ENCODE peak calls at places on chromosomes 1 and 21, in six cellular contexts. One of them, this sample, is unnamed.

GRCh38 chr1:239606850-239607400 is 220.6 kb downstream of the CHRM3 start:
- DNase-seq in Calu3: no peak
- DNase-seq in uterus: no peak
- DNase-seq in nephron progenitor cell: no peak
- DNase-seq in coronary artery: no peak
- DNase-seq in RWPE1: no peak
- DNase-seq in this sample: no peak

GRCh38 chr1:160460683-160461287 is 60.4 kb downstream of the VANGL2 start:
- DNase-seq in Calu3: no peak
- DNase-seq in RWPE1: no peak
- DNase-seq in nephron progenitor cell: no peak
- DNase-seq in coronary artery: no peak
- DNase-seq in uterus: no peak
- DNase-seq in this sample: no peak

GRCh38 chr1:108051625-108052382 is 86.8 kb upstream of the VAV3 start:
- DNase-seq in coronary artery: no peak
- DNase-seq in RWPE1: no peak
- DNase-seq in nephron progenitor cell: no peak
- DNase-seq in uterus: no peak
- DNase-seq in Calu3: peak
- DNase-seq in this sample: no peak

GRCh38 chr1:1306070-1306660 is 1.6 kb downstream of the ACAP3 start:
- DNase-seq in Calu3: no peak
- DNase-seq in coronary artery: no peak
- DNase-seq in nephron progenitor cell: no peak
- DNase-seq in RWPE1: no peak
- DNase-seq in uterus: no peak
- DNase-seq in this sample: no peak

GRCh38 chr1:115426271-115426771 is 88.3 kb upstream of the NGF start:
- DNase-seq in uterus: peak
- DNase-seq in RWPE1: no peak
- DNase-seq in coronary artery: peak
- DNase-seq in nephron progenitor cell: peak
- DNase-seq in Calu3: peak
- DNase-seq in this sample: no peak

GRCh38 chr1:210232524-210233215 is at the start of gene SERTAD4:
- DNase-seq in coronary artery: no peak
- DNase-seq in RWPE1: peak
- DNase-seq in Calu3: peak
- DNase-seq in uterus: peak
- DNase-seq in nephron progenitor cell: peak
- DNase-seq in this sample: peak

GRCh38 chr1:37485902-37486679 is 11.7 kb downstream of the ZC3H12A start:
- DNase-seq in Calu3: peak
- DNase-seq in RWPE1: no peak
- DNase-seq in coronary artery: peak
- DNase-seq in nephron progenitor cell: no peak
- DNase-seq in uterus: no peak
- DNase-seq in this sample: no peak

GRCh38 chr1:10755977-10756521 is 40.4 kb downstream of the CASZ1 start:
- DNase-seq in Calu3: peak
- DNase-seq in coronary artery: no peak
- DNase-seq in nephron progenitor cell: peak
- DNase-seq in RWPE1: peak
- DNase-seq in uterus: peak
- DNase-seq in this sample: no peak

GRCh38 chr1:45266151-45266801 is 59.9 kb upstream of the ZSWIM5 start:
- DNase-seq in coronary artery: no peak
- DNase-seq in nephron progenitor cell: no peak
- DNase-seq in uterus: peak
- DNase-seq in RWPE1: no peak
- DNase-seq in Calu3: peak
- DNase-seq in this sample: no peak

GRCh38 chr21:42389449-42389835 is 6.4 kb downstream of the TMPRSS3 start:
- DNase-seq in Calu3: peak
- DNase-seq in coronary artery: no peak
- DNase-seq in nephron progenitor cell: no peak
- DNase-seq in uterus: no peak
- DNase-seq in RWPE1: no peak
- DNase-seq in this sample: no peak

GRCh38 chr1:198798923-198799386 is 160.1 kb downstream of the PTPRC start:
- DNase-seq in RWPE1: no peak
- DNase-seq in Calu3: no peak
- DNase-seq in uterus: no peak
- DNase-seq in nephron progenitor cell: no peak
- DNase-seq in coronary artery: no peak
- DNase-seq in this sample: peak

GRCh38 chr1:61524206-61524605 is 200.7 kb downstream of the TM2D1 start:
- DNase-seq in coronary artery: no peak
- DNase-seq in uterus: no peak
- DNase-seq in nephron progenitor cell: no peak
- DNase-seq in RWPE1: no peak
- DNase-seq in Calu3: no peak
- DNase-seq in this sample: no peak

GRCh38 chr1:209354840-209355165 is 228.7 kb upstream of the CAMK1G start:
- DNase-seq in RWPE1: no peak
- DNase-seq in Calu3: no peak
- DNase-seq in coronary artery: no peak
- DNase-seq in uterus: no peak
- DNase-seq in nephron progenitor cell: no peak
- DNase-seq in this sample: no peak

GRCh38 chr1:8554956-8555534 is 237.1 kb downstream of the SLC45A1 start:
- DNase-seq in RWPE1: peak
- DNase-seq in Calu3: no peak
- DNase-seq in uterus: peak
- DNase-seq in coronary artery: no peak
- DNase-seq in nephron progenitor cell: no peak
- DNase-seq in this sample: no peak

GRCh38 chr1:32972814-32973428 is 8.3 kb upstream of the RNF19B start:
- DNase-seq in uterus: peak
- DNase-seq in nephron progenitor cell: peak
- DNase-seq in Calu3: peak
- DNase-seq in RWPE1: no peak
- DNase-seq in coronary artery: no peak
- DNase-seq in this sample: peak

GRCh38 chr1:53471000-53471399 is 11.8 kb downstream of the DMRTB1 start:
- DNase-seq in RWPE1: no peak
- DNase-seq in uterus: no peak
- DNase-seq in nephron progenitor cell: no peak
- DNase-seq in Calu3: no peak
- DNase-seq in coronary artery: no peak
- DNase-seq in this sample: no peak

GRCh38 chr1:53468374-53468773 is 9.2 kb downstream of the DMRTB1 start:
- DNase-seq in coronary artery: peak
- DNase-seq in uterus: no peak
- DNase-seq in Calu3: no peak
- DNase-seq in nephron progenitor cell: no peak
- DNase-seq in RWPE1: no peak
- DNase-seq in this sample: no peak

GRCh38 chr1:53469373-53469772 is 10.2 kb downstream of the DMRTB1 start:
- DNase-seq in Calu3: no peak
- DNase-seq in uterus: no peak
- DNase-seq in RWPE1: no peak
- DNase-seq in coronary artery: peak
- DNase-seq in nephron progenitor cell: no peak
- DNase-seq in this sample: no peak

GRCh38 chr1:53470584-53470983 is 11.4 kb downstream of the DMRTB1 start:
- DNase-seq in RWPE1: no peak
- DNase-seq in coronary artery: peak
- DNase-seq in nephron progenitor cell: no peak
- DNase-seq in Calu3: no peak
- DNase-seq in uterus: no peak
- DNase-seq in this sample: no peak

DNA sequence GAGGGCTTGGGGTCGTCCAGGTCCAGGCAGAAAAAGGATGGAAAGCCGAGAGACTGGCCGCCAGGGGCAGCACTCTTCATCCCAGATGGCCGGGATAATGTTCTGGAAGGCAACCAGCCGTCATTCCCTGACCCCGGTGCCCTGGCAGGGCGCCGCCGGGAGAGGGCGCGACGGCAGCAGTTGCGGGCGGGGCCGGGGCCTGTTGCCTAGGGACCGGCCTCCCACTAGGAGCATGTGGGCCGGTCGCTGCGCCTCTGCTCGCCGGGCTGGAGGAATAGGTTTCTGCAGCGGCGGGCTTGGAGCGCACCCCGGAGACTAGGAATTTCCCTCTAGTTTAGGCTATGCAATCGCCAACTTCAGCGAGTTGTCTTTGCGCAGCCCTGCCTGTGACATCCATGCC is 11.0 kb downstream of the DMRTB1 start:
- DNase-seq in RWPE1: peak
- DNase-seq in nephron progenitor cell: peak
- DNase-seq in Calu3: peak
- DNase-seq in coronary artery: peak
- DNase-seq in uterus: peak
- DNase-seq in this sample: no peak
- TF ChIP-seq CTCF in RWPE1: peak
- TF ChIP-seq CTCF in nephron progenitor cell: peak
- TF ChIP-seq CTCF in Calu3: no peak
- TF ChIP-seq CTCF in coronary artery: no peak
- TF ChIP-seq CTCF in uterus: peak
- TF ChIP-seq CTCF in this sample: no peak

DNA sequence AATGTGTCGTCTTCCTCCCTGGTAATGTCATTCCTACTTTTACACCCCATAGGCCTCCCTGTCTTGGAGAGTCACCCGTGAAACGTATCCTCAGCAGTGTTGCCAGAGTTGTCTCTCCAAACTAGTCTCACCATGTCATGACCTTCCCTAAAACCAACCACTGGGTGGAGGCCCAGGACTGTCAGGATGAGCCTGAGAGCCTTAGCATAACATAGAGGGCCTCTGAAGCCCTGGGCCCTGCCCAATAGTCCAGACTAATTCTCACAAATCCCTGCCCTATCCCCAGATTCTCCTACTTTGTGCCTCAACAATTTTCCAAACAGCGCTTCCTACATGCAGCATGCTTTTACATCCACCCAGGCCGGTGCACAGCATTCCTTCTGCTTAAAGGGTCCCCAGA is 29.3 kb upstream of the HSD3B1 start:
- DNase-seq in uterus: no peak
- DNase-seq in Calu3: no peak
- DNase-seq in coronary artery: no peak
- DNase-seq in RWPE1: no peak
- DNase-seq in nephron progenitor cell: no peak
- DNase-seq in this sample: no peak
- TF ChIP-seq CTCF in uterus: no peak
- TF ChIP-seq CTCF in Calu3: no peak
- TF ChIP-seq CTCF in coronary artery: no peak
- TF ChIP-seq CTCF in RWPE1: no peak
- TF ChIP-seq CTCF in nephron progenitor cell: no peak
- TF ChIP-seq CTCF in this sample: no peak

GRCh38 chr1:215992620-215993019 is 425.5 kb downstream of the KCTD3 start:
- DNase-seq in coronary artery: no peak
- DNase-seq in uterus: no peak
- DNase-seq in Calu3: peak
- DNase-seq in RWPE1: peak
- DNase-seq in nephron progenitor cell: peak
- DNase-seq in this sample: peak
- TF ChIP-seq CTCF in coronary artery: no peak
- TF ChIP-seq CTCF in uterus: no peak
- TF ChIP-seq CTCF in Calu3: peak
- TF ChIP-seq CTCF in RWPE1: peak
- TF ChIP-seq CTCF in nephron progenitor cell: peak
- TF ChIP-seq CTCF in this sample: peak

GRCh38 chr1:156893048-156893953 is at the start of gene PEAR1:
- DNase-seq in RWPE1: no peak
- DNase-seq in Calu3: no peak
- DNase-seq in coronary artery: no peak
- DNase-seq in uterus: peak
- DNase-seq in nephron progenitor cell: peak
- DNase-seq in this sample: no peak
- TF ChIP-seq CTCF in RWPE1: no peak
- TF ChIP-seq CTCF in Calu3: no peak
- TF ChIP-seq CTCF in coronary artery: no peak
- TF ChIP-seq CTCF in uterus: no peak
- TF ChIP-seq CTCF in nephron progenitor cell: peak
- TF ChIP-seq CTCF in this sample: no peak

GRCh38 chr1:20240012-20240411 is 50.7 kb upstream of the VWA5B1 start:
- DNase-seq in nephron progenitor cell: no peak
- DNase-seq in uterus: no peak
- DNase-seq in RWPE1: no peak
- DNase-seq in Calu3: no peak
- DNase-seq in coronary artery: no peak
- DNase-seq in this sample: no peak

GRCh38 chr1:20237646-20238045 is 51.3 kb upstream of the PLA2G2C start:
- DNase-seq in RWPE1: no peak
- DNase-seq in Calu3: no peak
- DNase-seq in nephron progenitor cell: no peak
- DNase-seq in uterus: no peak
- DNase-seq in coronary artery: no peak
- DNase-seq in this sample: no peak

DNA sequence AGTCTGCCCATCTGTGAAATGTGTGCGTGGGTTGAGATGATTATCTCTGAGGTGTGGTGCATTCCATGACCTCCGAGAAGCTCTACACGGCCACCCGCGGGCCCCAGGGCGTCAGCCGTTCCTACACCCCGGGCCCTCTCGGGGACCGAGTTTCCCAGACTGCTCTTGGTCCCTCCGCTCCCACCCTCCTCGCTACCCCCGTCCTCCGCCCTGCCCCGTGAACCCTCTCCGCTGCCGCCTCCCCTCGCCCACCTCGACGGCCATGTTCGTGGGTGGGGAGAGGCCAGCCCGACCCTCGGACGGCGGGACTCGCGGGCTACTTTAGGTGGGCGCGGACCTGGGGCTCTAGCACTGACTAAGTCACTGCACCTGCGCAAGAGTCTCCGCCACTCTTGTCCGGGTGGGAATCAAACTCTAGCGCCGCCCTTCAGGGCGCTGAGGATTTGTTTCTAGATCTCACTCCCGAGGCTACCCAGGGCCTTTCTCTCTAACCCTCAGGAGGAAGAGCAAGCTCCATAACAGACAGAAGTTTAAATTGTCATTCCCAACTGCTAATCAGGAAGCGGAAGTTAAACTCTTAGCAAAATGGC is 47.7 kb upstream of the VWA5B1 start:
- DNase-seq in Calu3: no peak
- DNase-seq in uterus: no peak
- DNase-seq in coronary artery: no peak
- DNase-seq in nephron progenitor cell: no peak
- DNase-seq in RWPE1: no peak
- DNase-seq in this sample: no peak
- TF ChIP-seq CTCF in Calu3: no peak
- TF ChIP-seq CTCF in uterus: no peak
- TF ChIP-seq CTCF in coronary artery: no peak
- TF ChIP-seq CTCF in nephron progenitor cell: no peak
- TF ChIP-seq CTCF in RWPE1: no peak
- TF ChIP-seq CTCF in this sample: peak